ENCODE peak calls at places on chromosome 9, in ten cellular contexts. M, R, V, F, E, D, U, T, X and I are unnamed samples.

GRCh38 chr9:111691686-111692329 is 30.4 kb downstream of the GNG10 start:
- DNase-seq in X (no peak), T (peak; percentile 60), M (no peak), D (no peak), V (peak; percentile 15), R (peak; percentile 10), U (no peak), E (no peak), F (peak; percentile 52), I (no peak)

GRCh38 chr9:120383999-120384924 is 195.7 kb downstream of the CDK5RAP2 start:
- DNase-seq in E (no peak), U (no peak), X (no peak), D (no peak), R (no peak), V (peak; percentile 66), T (no peak), F (no peak), M (no peak), I (peak; percentile 65)

GRCh38 chr9:6904366-6904765 is 146.6 kb downstream of the KDM4C start:
- DNase-seq in D (no peak), X (no peak), E (no peak), U (no peak), F (no peak), V (no peak), T (no peak), R (no peak), M (no peak), I (no peak)

GRCh38 chr9:27426717-27427645 is 97.1 kb upstream of the IFNK start:
- DNase-seq in U (peak; percentile 28), M (no peak), F (peak; percentile 33), E (no peak), T (peak; percentile 36), R (no peak), V (no peak), X (no peak), D (no peak), I (no peak)

GRCh38 chr9:121472361-121472910 is 27.2 kb downstream of the GGTA1 start:
- DNase-seq in T (no peak), M (no peak), U (no peak), R (no peak), E (no peak), D (no peak), F (no peak), V (no peak), X (no peak), I (no peak)

GRCh38 chr9:106869458-106869857 is 6.5 kb downstream of the ZNF462 start:
- DNase-seq in M (no peak), T (no peak), E (no peak), D (no peak), F (peak; percentile 60), U (no peak), R (no peak), X (no peak), V (no peak), I (peak; percentile 51)

GRCh38 chr9:81411961-81412360 is 277.4 kb downstream of the TLE1 start:
- DNase-seq in E (no peak), V (no peak), R (no peak), M (no peak), D (no peak), T (no peak), X (no peak), U (no peak), F (no peak), I (no peak)

GRCh38 chr9:83699615-83700014 is 8.1 kb downstream of the UBQLN1 start:
- DNase-seq in D (no peak), U (no peak), X (no peak), T (no peak), F (no peak), V (no peak), M (no peak), E (no peak), R (no peak), I (no peak)

GRCh38 chr9:19976226-19976625 is 187.4 kb upstream of the SLC24A2 start:
- DNase-seq in R (no peak), E (no peak), F (peak; percentile 18), X (no peak), V (no peak), T (no peak), D (no peak), U (no peak), M (no peak), I (no peak)

GRCh38 chr9:112042769-112043168 is 132.3 kb downstream of the SUSD1 start:
- DNase-seq in F (no peak), U (no peak), R (no peak), E (no peak), D (no peak), T (no peak), X (no peak), M (no peak), V (no peak), I (no peak)

GRCh38 chr9:125544988-125545651 is 161.9 kb downstream of the MAPKAP1 start:
- DNase-seq in U (no peak), R (no peak), T (no peak), M (peak; percentile 79), F (peak; percentile 73), D (no peak), V (peak; percentile 64), X (no peak), E (no peak), I (no peak)

GRCh38 chr9:1722404-1722803 is 292.7 kb upstream of the SMARCA2 start:
- DNase-seq in D (no peak), T (peak; percentile 4), V (no peak), E (no peak), M (no peak), F (no peak), U (no peak), X (no peak), R (no peak), I (no peak)